ENCODE peak calls at places on chromosomes 5 and 9, in five cellular contexts. S is IMR-90, H is hippocampal formation, E is ELR, Y is HS-5. N is an unnamed sample.

GRCh38 chr5:6592611-6593010 is 40.2 kb downstream of the NSUN2 start:
- DNase-seq in S (peak), Y (peak), H (no peak), E (peak), N (peak)

GRCh38 chr9:14352549-14352948 is 38.6 kb upstream of the NFIB start:
- DNase-seq in E (no peak), Y (no peak), S (no peak), H (no peak), N (no peak)

GRCh38 chr5:171428168-171428658 is 8.8 kb downstream of the FGF18 start:
- DNase-seq in Y (no peak), H (no peak), S (no peak), E (no peak), N (no peak)

GRCh38 chr5:18216016-18216415 is 581.8 kb downstream of the TAF11L14 start:
- DNase-seq in S (no peak), H (no peak), E (no peak), Y (no peak), N (no peak)

GRCh38 chr5:141001466-141001853 is 35.2 kb downstream of the PCDHAC2 start:
- DNase-seq in H (no peak), E (no peak), Y (no peak), S (no peak), N (peak)

GRCh38 chr9:136808075-136808780 is 480 bp downstream of the RABL6 start:
- DNase-seq in Y (no peak), E (peak), H (peak), S (no peak), N (no peak)

GRCh38 chr5:137825165-137825564 is 42.5 kb upstream of the MYOT start:
- DNase-seq in S (no peak), H (no peak), Y (no peak), E (peak), N (peak)

GRCh38 chr9:70066874-70067273 is 23.2 kb downstream of the MAMDC2 start:
- DNase-seq in E (no peak), H (no peak), Y (no peak), S (no peak), N (no peak)

GRCh38 chr9:113566011-113566711 is 102.6 kb downstream of the RGS3 start:
- DNase-seq in H (no peak), S (no peak), Y (no peak), E (no peak), N (no peak)

GRCh38 chr5:86523718-86524117 is 94.0 kb upstream of the COX7C start:
- DNase-seq in S (no peak), E (no peak), H (no peak), Y (no peak), N (no peak)

GRCh38 chr5:174720612-174721521 is 3.5 kb upstream of the MSX2 start:
- DNase-seq in E (no peak), Y (no peak), H (no peak), S (no peak), N (no peak)

GRCh38 chr5:103466494-103466893 is 96.1 kb downstream of the NUDT12 start:
- DNase-seq in E (peak), Y (no peak), S (peak), H (no peak), N (no peak)

GRCh38 chr5:43000198-43000840 is 39.8 kb downstream of the ANXA2R start:
- DNase-seq in H (no peak), Y (no peak), E (peak), S (peak), N (peak)

GRCh38 chr5:39376293-39376714 is 12.0 kb upstream of the C9 start:
- DNase-seq in H (no peak), Y (peak), E (peak), S (peak), N (peak)

GRCh38 chr9:78132688-78133033 is 101.0 kb upstream of the GNAQ start:
- DNase-seq in H (no peak), E (peak), S (no peak), Y (no peak), N (no peak)